ENCODE peak calls at places on chromosomes 3 and 15, in eight cellular contexts. L, F, U, H, Y, N, Q and J are unnamed samples.

GRCh38 chr3:71031914-71032521 is 551.5 kb downstream of the FOXP1 start:
- ATAC-seq in L (no peak), F (no peak), U (no peak), H (peak; percentile 40), Y (no peak), N (no peak), Q (peak; percentile 65), J (peak; percentile 50)

GRCh38 chr15:58212909-58213526 is 74.8 kb downstream of the AQP9 start:
- ATAC-seq in L (peak; percentile 85), F (peak; percentile 97), U (peak; percentile 74), H (peak; percentile 63), Y (peak; percentile 46), N (peak; percentile 49), Q (peak; percentile 75), J (no peak)

GRCh38 chr3:30729512-30729911 is 123.1 kb downstream of the TGFBR2 start:
- ATAC-seq in L (no peak), F (no peak), U (no peak), H (peak; percentile 85), Y (no peak), N (no peak), Q (no peak), J (no peak)

GRCh38 chr3:47035645-47036044 is 56.2 kb downstream of the NBEAL2 start:
- ATAC-seq in L (no peak), F (no peak), U (no peak), H (no peak), Y (peak; percentile 35), N (no peak), Q (no peak), J (no peak)

GRCh38 chr15:81185896-81186295 is 10.8 kb upstream of the IL16 start:
- ATAC-seq in L (no peak), F (no peak), U (no peak), H (no peak), Y (no peak), N (no peak), Q (no peak), J (no peak)

GRCh38 chr15:38193496-38193895 is 59.1 kb upstream of the SPRED1 start:
- ATAC-seq in L (no peak), F (no peak), U (no peak), H (no peak), Y (no peak), N (no peak), Q (no peak), J (no peak)

GRCh38 chr3:47897954-47898353 is 95.0 kb downstream of the DHX30 start:
- ATAC-seq in L (no peak), F (no peak), U (no peak), H (no peak), Y (no peak), N (no peak), Q (no peak), J (no peak)

GRCh38 chr3:99774467-99774866 is 43.2 kb upstream of the CMSS1 start:
- ATAC-seq in L (peak; percentile 46), F (no peak), U (no peak), H (no peak), Y (no peak), N (no peak), Q (peak; percentile 65), J (peak; percentile 34)

GRCh38 chr15:100887211-100887913 is 7.7 kb downstream of the ALDH1A3 start:
- ATAC-seq in L (no peak), F (no peak), U (no peak), H (no peak), Y (no peak), N (no peak), Q (no peak), J (no peak)

GRCh38 chr3:63768415-63768814 is 50.7 kb upstream of the C3orf49 start:
- ATAC-seq in L (no peak), F (no peak), U (no peak), H (no peak), Y (no peak), N (no peak), Q (no peak), J (no peak)

GRCh38 chr3:10187944-10188343 is 23.2 kb downstream of the IRAK2 start:
- ATAC-seq in L (no peak), F (no peak), U (no peak), H (no peak), Y (no peak), N (no peak), Q (no peak), J (no peak)

GRCh38 chr15:40082195-40082868 is 26.3 kb downstream of the BMF start:
- ATAC-seq in L (peak; percentile 49), F (peak; percentile 65), U (peak; percentile 3), H (peak; percentile 4), Y (peak; percentile 62), N (peak; percentile 20), Q (peak; percentile 33), J (peak; percentile 4)

GRCh38 chr15:77670558-77671148 is 37.9 kb upstream of the LINGO1 start:
- ATAC-seq in L (no peak), F (peak; percentile 18), U (no peak), H (no peak), Y (no peak), N (no peak), Q (no peak), J (no peak)

GRCh38 chr3:12648384-12648959 is 15.4 kb downstream of the RAF1 start:
- ATAC-seq in L (no peak), F (no peak), U (no peak), H (no peak), Y (no peak), N (no peak), Q (no peak), J (no peak)

GRCh38 chr15:56798639-56799038 is 65.3 kb upstream of the ZNF280D start:
- ATAC-seq in L (no peak), F (no peak), U (no peak), H (peak; percentile 46), Y (no peak), N (no peak), Q (peak; percentile 81), J (no peak)

DNA sequence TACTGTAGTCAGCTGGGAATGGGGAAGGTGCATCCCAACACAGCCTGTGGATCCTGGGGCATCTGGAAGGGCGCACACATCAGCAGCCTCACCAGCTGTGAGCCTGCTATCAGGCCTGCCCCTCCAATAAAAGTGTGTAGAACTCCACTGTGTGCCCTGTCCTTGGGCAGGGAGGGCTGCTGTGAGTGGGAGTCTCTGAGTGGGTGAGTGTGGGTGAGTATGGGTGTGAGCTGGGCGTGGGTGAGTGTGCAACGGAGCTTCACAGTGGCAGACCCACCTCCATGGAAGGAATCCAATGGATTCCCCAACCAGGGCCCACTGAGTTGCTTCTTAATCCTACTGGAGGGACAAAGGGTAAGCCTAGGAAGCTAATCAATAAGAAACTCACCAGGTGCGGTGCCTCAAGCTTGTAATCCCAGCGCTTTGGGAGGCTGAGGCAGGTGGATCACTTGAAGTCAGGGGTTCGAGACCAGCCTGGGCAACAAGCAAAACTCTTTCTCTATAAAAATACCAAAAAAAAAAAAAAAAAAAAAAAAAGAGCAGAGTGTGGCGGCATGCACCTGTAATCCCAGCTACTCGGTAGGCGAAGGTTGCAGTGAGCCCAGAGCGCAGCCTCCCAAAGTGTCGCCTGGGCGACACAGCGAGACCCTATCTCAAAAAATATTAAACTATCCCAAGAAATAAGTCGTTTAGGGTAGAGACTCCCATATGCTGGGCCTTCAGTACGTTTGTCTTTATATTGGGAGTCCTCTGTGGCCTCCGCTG is 555 bp upstream of the RCCD1 start:
- ATAC-seq in L (no peak), F (no peak), U (no peak), H (no peak), Y (no peak), N (no peak), Q (no peak), J (no peak)
- H3K4me3 ChIP-seq in L (peak overlapping the region; percentile 71), F (peak overlapping the region; percentile 83), U (no peak overlapping the region), H (peak overlapping the region; percentile 81), Y (peak overlapping the region; percentile 77), N (no peak overlapping the region), Q (peak overlapping the region; percentile 96), J (no peak overlapping the region)

GRCh38 chr3:98705694-98706093 is 57.4 kb upstream of the ST3GAL6 start:
- ATAC-seq in L (peak; percentile 50), F (peak; percentile 60), U (no peak), H (no peak), Y (no peak), N (no peak), Q (no peak), J (no peak)
- TF ChIP-seq POLR2A in L (no peak), F (no peak), U (no peak), H (no peak), Y (no peak), N (no peak), Q (no peak), J (no peak)

GRCh38 chr3:194485876-194486539 is 794 bp downstream of the ATP13A3 start:
- ATAC-seq in L (peak; percentile 19), F (peak; percentile 48), U (peak; percentile 33), H (peak; percentile 29), Y (peak; percentile 36), N (peak; percentile 12), Q (peak; percentile 10), J (peak; percentile 39)
- H3K4me1 ChIP-seq in L (peaks cover 84% of the 10 kb centered on the region), F (peaks cover 59% of the 10 kb centered on the region), U (peaks cover 50% of the 10 kb centered on the region), H (peaks cover 21% of the 10 kb centered on the region), Y (peaks cover 80% of the 10 kb centered on the region), N (peaks cover 57% of the 10 kb centered on the region), Q (peaks cover 25% of the 10 kb centered on the region), J (peaks cover 5% of the 10 kb centered on the region)

GRCh38 chr15:92653836-92654524 is 1.6 kb downstream of the FAM174B start:
- ATAC-seq in L (no peak), F (peak; percentile 59), U (peak; percentile 85), H (no peak), Y (peak; percentile 83), N (peak; percentile 87), Q (peak; percentile 57), J (peak; percentile 76)

GRCh38 chr15:92656089-92656488 is 514 bp upstream of the FAM174B start:
- ATAC-seq in L (no peak), F (no peak), U (no peak), H (peak; percentile 26), Y (no peak), N (no peak), Q (no peak), J (no peak)

GRCh38 chr15:92653366-92653765 is 2.2 kb downstream of the FAM174B start:
- ATAC-seq in L (no peak), F (no peak), U (no peak), H (no peak), Y (no peak), N (no peak), Q (no peak), J (no peak)

GRCh38 chr15:92655178-92655995 is at the start of gene FAM174B:
- ATAC-seq in L (no peak), F (peak; percentile 86), U (peak; percentile 76), H (peak; percentile 86), Y (peak; percentile 53), N (peak; percentile 50), Q (peak; percentile 80), J (peak; percentile 70)

GRCh38 chr15:92654662-92655061 is 913 bp downstream of the FAM174B start:
- ATAC-seq in L (no peak), F (no peak), U (no peak), H (no peak), Y (no peak), N (no peak), Q (no peak), J (no peak)
- H3K4me3 ChIP-seq in L (no peak overlapping the region), F (peak overlapping the region; percentile 57), U (peak overlapping the region; percentile 36), H (peak overlapping the region; percentile 63), Y (no peak overlapping the region), N (no peak overlapping the region), Q (peak overlapping the region; percentile 70), J (peak overlapping the region; percentile 56)